ENCODE peak calls at places on chromosomes 1 and 21, in ten cellular contexts. P is amygdala; M is uterus; B is hippocampal formation; V is T1000; T is activated naive CD4-positive, alpha-beta T cell treated with anti-CD3 and anti-CD28 coated beads, Interleukin-2, amount 50 U/mL, for 16 hours; D is anterior cingulate cortex; R is fibroblast of pulmonary artery; H is B cell; S is germinal center. J is an unnamed sample.

GRCh38 chr1:235843458-235843857 is 23.2 kb downstream of the LYST start:
- DNase-seq in V (no peak), H (no peak), S (peak), B (peak), R (peak), D (no peak), P (no peak), M (no peak), T (no peak), J (peak)

GRCh38 chr1:39752703-39753102 is 14.0 kb downstream of the PPIE start:
- DNase-seq in B (no peak), P (no peak), V (no peak), H (no peak), R (no peak), S (no peak), M (no peak), D (no peak), T (no peak), J (no peak)

GRCh38 chr1:180964609-180965008 is 51.9 kb downstream of the KIAA1614 start:
- DNase-seq in B (no peak), M (no peak), H (no peak), D (no peak), S (no peak), V (no peak), R (no peak), T (no peak), P (no peak), J (no peak)

GRCh38 chr1:8632092-8632491 is 185.3 kb downstream of the RERE start:
- DNase-seq in B (no peak), M (no peak), S (no peak), V (no peak), T (no peak), H (no peak), R (no peak), P (no peak), D (no peak), J (no peak)

GRCh38 chr1:71667224-71667623 is 586.4 kb upstream of the ZRANB2 start:
- DNase-seq in H (no peak), B (no peak), T (no peak), M (no peak), V (no peak), D (no peak), R (peak), P (no peak), S (no peak), J (peak)

GRCh38 chr21:33739701-33740100 is 97.4 kb downstream of the ITSN1 start:
- DNase-seq in D (no peak), T (no peak), P (no peak), V (no peak), M (no peak), H (no peak), S (no peak), R (no peak), B (no peak), J (no peak)

GRCh38 chr1:108661030-108661609 is at the start of gene HENMT1:
- DNase-seq in V (no peak), R (peak), M (peak), B (no peak), T (peak), D (peak), S (peak), P (peak), H (peak), J (peak)

GRCh38 chr1:84319662-84320061 is 18.2 kb downstream of the SAMD13 start:
- DNase-seq in B (no peak), M (no peak), H (no peak), V (no peak), P (no peak), S (no peak), D (no peak), T (no peak), R (no peak), J (no peak)

GRCh38 chr1:220696863-220697231 is 6.7 kb downstream of the C1orf115 start:
- DNase-seq in P (peak), S (no peak), B (peak), H (no peak), D (no peak), V (no peak), R (peak), T (no peak), M (no peak), J (peak)

GRCh38 chr1:90724361-90724760 is 7.3 kb upstream of the BARHL2 start:
- DNase-seq in T (no peak), S (no peak), V (no peak), R (no peak), B (no peak), D (no peak), M (no peak), H (no peak), P (no peak), J (no peak)

GRCh38 chr1:59115865-59116264 is 181.0 kb upstream of the FGGY start:
- DNase-seq in D (no peak), B (no peak), M (no peak), T (no peak), P (no peak), S (no peak), V (no peak), R (no peak), H (no peak), J (peak)

GRCh38 chr1:158145173-158145719 is 35.4 kb upstream of the CD1D start:
- DNase-seq in D (peak), B (no peak), T (no peak), P (peak), R (peak), S (no peak), H (no peak), M (peak), V (peak), J (peak)

GRCh38 chr1:184340984-184341383 is 45.8 kb upstream of the C1orf21 start:
- DNase-seq in H (no peak), V (no peak), P (no peak), R (peak), S (no peak), M (no peak), T (no peak), D (no peak), B (no peak), J (peak)

GRCh38 chr1:173429517-173430477 is 47.3 kb upstream of the PRDX6 start:
- DNase-seq in T (peak), B (peak), H (peak), S (peak), P (peak), D (peak), R (peak), V (peak), M (peak), J (peak)

GRCh38 chr1:239240736-239241135 is 145.6 kb upstream of the CHRM3 start:
- DNase-seq in B (no peak), S (no peak), R (no peak), D (no peak), H (no peak), T (no peak), P (no peak), M (no peak), V (no peak), J (no peak)

GRCh38 chr1:209190591-209191241 is 392.8 kb upstream of the CAMK1G start:
- DNase-seq in B (no peak), S (peak), P (peak), M (no peak), D (no peak), V (no peak), T (no peak), R (peak), H (no peak), J (peak)

GRCh38 chr1:168087696-168088095 is 49.0 kb downstream of the GPR161 start:
- DNase-seq in B (no peak), S (no peak), V (no peak), R (no peak), M (no peak), H (no peak), T (no peak), D (no peak), P (no peak), J (no peak)

GRCh38 chr1:223210786-223211115 is 67.7 kb upstream of the TLR5 start:
- DNase-seq in S (no peak), P (no peak), M (no peak), B (no peak), R (no peak), H (no peak), T (no peak), D (no peak), V (no peak), J (no peak)

GRCh38 chr1:206035027-206035426 is 11.3 kb upstream of the CTSE start:
- DNase-seq in P (no peak), R (no peak), T (no peak), S (peak), B (no peak), D (no peak), M (no peak), H (no peak), V (no peak), J (no peak)

GRCh38 chr1:231871471-231871870 is 244.9 kb downstream of the DISC1 start:
- DNase-seq in B (no peak), S (no peak), T (no peak), V (no peak), P (no peak), M (no peak), R (no peak), D (no peak), H (no peak), J (no peak)

GRCh38 chr1:75672528-75673393 is 51.7 kb upstream of the ACADM start:
- DNase-seq in R (peak), M (no peak), V (peak), D (no peak), H (no peak), T (no peak), S (no peak), P (no peak), B (no peak), J (peak)

GRCh38 chr21:41280115-41280919 is 36.3 kb upstream of the FAM3B start:
- DNase-seq in V (no peak), B (no peak), T (no peak), S (no peak), P (no peak), D (no peak), R (peak), M (no peak), H (no peak), J (peak)

GRCh38 chr1:248821101-248821500 is 4.6 kb downstream of the SH3BP5L start:
- DNase-seq in S (no peak), R (peak), P (no peak), D (no peak), M (no peak), H (no peak), B (no peak), V (peak), T (no peak), J (peak)

GRCh38 chr1:59155326-59155725 is 141.6 kb upstream of the FGGY start:
- DNase-seq in R (no peak), V (no peak), B (no peak), H (no peak), D (no peak), P (no peak), M (no peak), S (no peak), T (no peak), J (peak)

GRCh38 chr1:223269006-223269405 is 95.0 kb downstream of the SUSD4 start:
- DNase-seq in P (no peak), T (no peak), M (no peak), D (no peak), B (no peak), H (no peak), S (no peak), R (no peak), V (no peak), J (no peak)

GRCh38 chr1:200279810-200280411 is 129.9 kb downstream of the ZNF281 start:
- DNase-seq in V (peak), S (peak), M (no peak), H (no peak), R (peak), P (peak), T (no peak), B (peak), D (peak), J (peak)

GRCh38 chr1:151706464-151707415 is 9.9 kb downstream of the CELF3 start:
- DNase-seq in D (no peak), B (no peak), M (no peak), V (no peak), T (no peak), P (no peak), H (no peak), S (no peak), R (no peak), J (no peak)

GRCh38 chr21:45709127-45709526 is 65.6 kb downstream of the PCBP3 start:
- DNase-seq in H (no peak), R (peak), P (no peak), S (no peak), M (no peak), T (no peak), D (no peak), B (no peak), V (no peak), J (no peak)

GRCh38 chr1:171251741-171252300 is 3.5 kb downstream of the FMO1 start:
- DNase-seq in D (no peak), H (peak), M (no peak), V (no peak), B (no peak), T (peak), P (peak), S (peak), R (peak), J (peak)

GRCh38 chr1:167612583-167612982 is 17.4 kb upstream of the RCSD1 start:
- DNase-seq in S (no peak), D (no peak), M (no peak), H (no peak), B (no peak), T (no peak), R (no peak), P (no peak), V (no peak), J (no peak)

GRCh38 chr1:201884472-201884871 is 4.2 kb upstream of the SHISA4 start:
- DNase-seq in S (no peak), R (no peak), P (no peak), D (no peak), M (no peak), V (no peak), T (no peak), B (no peak), H (no peak), J (no peak)

GRCh38 chr1:25697426-25698220 is 81.0 kb downstream of the MAN1C1 start:
- DNase-seq in P (no peak), D (no peak), T (no peak), M (no peak), H (no peak), R (no peak), B (no peak), S (no peak), V (no peak), J (no peak)

GRCh38 chr1:183834568-183834967 is 29.6 kb downstream of the RGL1 start:
- DNase-seq in S (no peak), V (no peak), T (no peak), R (peak), H (no peak), M (no peak), B (no peak), P (peak), D (no peak), J (no peak)

GRCh38 chr1:226292874-226293552 is 16.0 kb downstream of the LIN9 start:
- DNase-seq in T (no peak), H (no peak), B (no peak), R (no peak), S (no peak), D (no peak), P (no peak), M (no peak), V (no peak), J (no peak)

GRCh38 chr21:44441581-44442265 is 13.6 kb upstream of the LRRC3 start:
- DNase-seq in P (no peak), V (no peak), H (no peak), B (no peak), S (no peak), R (no peak), M (no peak), T (peak), D (no peak), J (no peak)

GRCh38 chr1:211281322-211282022 is 22.3 kb downstream of the RCOR3 start:
- DNase-seq in M (no peak), H (no peak), D (no peak), V (no peak), R (peak), P (no peak), S (no peak), B (no peak), T (no peak), J (no peak)

J was measured in fibroblast of villous mesenchyme.